ENCODE peak calls at places on chromosomes 4 and X, in ten cellular contexts. One of them, this sample, is unnamed.

GRCh38 chr4:39320381-39321115 is 45.6 kb downstream of the RFC1 start:
- DNase-seq in type B pancreatic cell: no peak
- DNase-seq in GM12865: no peak
- DNase-seq in fibroblast of pulmonary artery: peak; percentile 31
- DNase-seq in GM12864: no peak
- DNase-seq in cardiac fibroblast: peak; percentile 38
- DNase-seq in suprapubic skin: no peak
- DNase-seq in astrocyte of the spinal cord: peak; percentile 72
- DNase-seq in GM10248: no peak
- DNase-seq in IMR-90: peak; percentile 56
- DNase-seq in this sample: no peak

GRCh38 chr4:155954118-155954503 is 445 bp upstream of the CTSO start:
- DNase-seq in IMR-90: no peak
- DNase-seq in type B pancreatic cell: no peak
- DNase-seq in GM12865: no peak
- DNase-seq in suprapubic skin: no peak
- DNase-seq in cardiac fibroblast: no peak
- DNase-seq in astrocyte of the spinal cord: no peak
- DNase-seq in GM12864: no peak
- DNase-seq in fibroblast of pulmonary artery: no peak
- DNase-seq in GM10248: no peak
- DNase-seq in this sample: no peak

GRCh38 chr4:154416183-154416543 is 75.4 kb downstream of the DCHS2 start:
- DNase-seq in suprapubic skin: no peak
- DNase-seq in IMR-90: no peak
- DNase-seq in fibroblast of pulmonary artery: no peak
- DNase-seq in GM10248: peak; percentile 10
- DNase-seq in GM12864: no peak
- DNase-seq in astrocyte of the spinal cord: no peak
- DNase-seq in cardiac fibroblast: peak; percentile 1
- DNase-seq in type B pancreatic cell: no peak
- DNase-seq in GM12865: peak; percentile 21
- DNase-seq in this sample: peak; percentile 21

GRCh38 chr4:90951037-90951436 is 823.8 kb downstream of the CCSER1 start:
- DNase-seq in suprapubic skin: no peak
- DNase-seq in fibroblast of pulmonary artery: peak; percentile 80
- DNase-seq in astrocyte of the spinal cord: peak; percentile 90
- DNase-seq in GM12864: no peak
- DNase-seq in GM12865: no peak
- DNase-seq in cardiac fibroblast: peak; percentile 27
- DNase-seq in IMR-90: peak; percentile 61
- DNase-seq in GM10248: no peak
- DNase-seq in type B pancreatic cell: no peak
- DNase-seq in this sample: no peak

GRCh38 chrX:45591650-45592049 is 391.0 kb upstream of the DIPK2B start:
- DNase-seq in GM12864: no peak
- DNase-seq in fibroblast of pulmonary artery: no peak
- DNase-seq in astrocyte of the spinal cord: no peak
- DNase-seq in IMR-90: no peak
- DNase-seq in suprapubic skin: no peak
- DNase-seq in GM12865: no peak
- DNase-seq in type B pancreatic cell: no peak
- DNase-seq in GM10248: no peak
- DNase-seq in cardiac fibroblast: no peak
- DNase-seq in this sample: no peak

GRCh38 chr4:142984871-142985585 is 138.9 kb upstream of the INPP4B start:
- DNase-seq in GM12865: peak; percentile 10
- DNase-seq in fibroblast of pulmonary artery: peak; percentile 18
- DNase-seq in type B pancreatic cell: no peak
- DNase-seq in GM10248: no peak
- DNase-seq in astrocyte of the spinal cord: peak; percentile 15
- DNase-seq in suprapubic skin: no peak
- DNase-seq in IMR-90: peak; percentile 17
- DNase-seq in GM12864: no peak
- DNase-seq in cardiac fibroblast: peak; percentile 28
- DNase-seq in this sample: no peak

GRCh38 chrX:155577682-155578081 is 35.1 kb downstream of the TMLHE start:
- DNase-seq in IMR-90: no peak
- DNase-seq in fibroblast of pulmonary artery: no peak
- DNase-seq in GM12865: peak; percentile 0
- DNase-seq in cardiac fibroblast: no peak
- DNase-seq in GM12864: no peak
- DNase-seq in GM10248: peak; percentile 6
- DNase-seq in type B pancreatic cell: no peak
- DNase-seq in suprapubic skin: no peak
- DNase-seq in astrocyte of the spinal cord: no peak
- DNase-seq in this sample: no peak

GRCh38 chr4:19523964-19524363 is 727.7 kb upstream of the SLIT2 start:
- DNase-seq in IMR-90: no peak
- DNase-seq in cardiac fibroblast: no peak
- DNase-seq in astrocyte of the spinal cord: no peak
- DNase-seq in GM10248: no peak
- DNase-seq in GM12865: no peak
- DNase-seq in fibroblast of pulmonary artery: no peak
- DNase-seq in suprapubic skin: no peak
- DNase-seq in type B pancreatic cell: no peak
- DNase-seq in GM12864: no peak
- DNase-seq in this sample: no peak

GRCh38 chr4:146245246-146245645 is 30.9 kb downstream of the REELD1 start:
- DNase-seq in suprapubic skin: no peak
- DNase-seq in GM12864: no peak
- DNase-seq in IMR-90: peak; percentile 16
- DNase-seq in GM10248: no peak
- DNase-seq in fibroblast of pulmonary artery: no peak
- DNase-seq in GM12865: no peak
- DNase-seq in astrocyte of the spinal cord: no peak
- DNase-seq in cardiac fibroblast: no peak
- DNase-seq in type B pancreatic cell: no peak
- DNase-seq in this sample: no peak

GRCh38 chr4:109368661-109369060 is 65.0 kb upstream of the SEC24B start:
- DNase-seq in GM12864: no peak
- DNase-seq in IMR-90: no peak
- DNase-seq in cardiac fibroblast: no peak
- DNase-seq in astrocyte of the spinal cord: peak; percentile 12
- DNase-seq in GM12865: no peak
- DNase-seq in suprapubic skin: no peak
- DNase-seq in fibroblast of pulmonary artery: no peak
- DNase-seq in type B pancreatic cell: no peak
- DNase-seq in GM10248: no peak
- DNase-seq in this sample: no peak

DNA sequence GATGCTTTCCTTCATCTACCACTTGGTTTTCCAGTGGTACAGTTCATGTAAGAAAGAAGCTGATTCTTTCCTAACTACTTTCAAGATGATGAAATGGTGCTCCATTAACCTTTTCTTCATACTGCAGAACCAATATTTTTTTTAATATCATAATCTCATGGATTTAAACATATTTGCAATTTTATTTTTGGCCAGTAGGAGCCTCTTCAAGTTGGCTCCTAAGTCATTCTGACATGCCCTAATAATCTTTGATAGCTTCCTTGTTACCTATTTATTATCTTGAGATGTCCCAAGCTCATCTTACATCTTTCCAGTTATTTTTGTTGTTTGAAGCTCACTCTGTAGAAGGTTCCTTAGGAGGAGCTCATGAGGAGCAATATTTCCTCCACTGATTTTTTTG is 170.2 kb downstream of the APBB2 start:
- DNase-seq in IMR-90: no peak
- DNase-seq in GM12864: no peak
- DNase-seq in GM12865: no peak
- DNase-seq in type B pancreatic cell: no peak
- DNase-seq in astrocyte of the spinal cord: no peak
- DNase-seq in cardiac fibroblast: no peak
- DNase-seq in GM10248: no peak
- DNase-seq in fibroblast of pulmonary artery: no peak
- DNase-seq in suprapubic skin: no peak
- DNase-seq in this sample: no peak
- TF ChIP-seq CTCF in IMR-90: no peak
- TF ChIP-seq CTCF in GM12864: peak; percentile 11
- TF ChIP-seq CTCF in GM12865: no peak
- TF ChIP-seq CTCF in type B pancreatic cell: peak; percentile 46
- TF ChIP-seq CTCF in astrocyte of the spinal cord: no peak
- TF ChIP-seq CTCF in cardiac fibroblast: no peak
- TF ChIP-seq CTCF in GM10248: no peak
- TF ChIP-seq CTCF in fibroblast of pulmonary artery: no peak
- TF ChIP-seq CTCF in suprapubic skin: no peak
- TF ChIP-seq CTCF in this sample: peak; percentile 12

GRCh38 chrX:140123446-140123845 is 158.1 kb upstream of the CXorf66 start:
- DNase-seq in type B pancreatic cell: no peak
- DNase-seq in GM12864: no peak
- DNase-seq in astrocyte of the spinal cord: peak; percentile 5
- DNase-seq in fibroblast of pulmonary artery: peak; percentile 0
- DNase-seq in cardiac fibroblast: no peak
- DNase-seq in GM10248: no peak
- DNase-seq in IMR-90: no peak
- DNase-seq in suprapubic skin: no peak
- DNase-seq in GM12865: no peak
- DNase-seq in this sample: no peak
- TF ChIP-seq CTCF in type B pancreatic cell: peak; percentile 63
- TF ChIP-seq CTCF in GM12864: peak; percentile 11
- TF ChIP-seq CTCF in astrocyte of the spinal cord: peak; percentile 46
- TF ChIP-seq CTCF in fibroblast of pulmonary artery: peak; percentile 33
- TF ChIP-seq CTCF in cardiac fibroblast: no peak
- TF ChIP-seq CTCF in GM10248: peak; percentile 7
- TF ChIP-seq CTCF in IMR-90: peak; percentile 23
- TF ChIP-seq CTCF in suprapubic skin: no peak
- TF ChIP-seq CTCF in GM12865: peak; percentile 9
- TF ChIP-seq CTCF in this sample: no peak

GRCh38 chrX:42818151-42818921 is 40.4 kb upstream of the PPP1R2C start:
- DNase-seq in astrocyte of the spinal cord: no peak
- DNase-seq in fibroblast of pulmonary artery: no peak
- DNase-seq in suprapubic skin: no peak
- DNase-seq in IMR-90: no peak
- DNase-seq in cardiac fibroblast: no peak
- DNase-seq in GM12865: no peak
- DNase-seq in GM12864: no peak
- DNase-seq in type B pancreatic cell: no peak
- DNase-seq in GM10248: no peak
- DNase-seq in this sample: no peak
- TF ChIP-seq CTCF in astrocyte of the spinal cord: no peak
- TF ChIP-seq CTCF in fibroblast of pulmonary artery: no peak
- TF ChIP-seq CTCF in suprapubic skin: no peak
- TF ChIP-seq CTCF in IMR-90: no peak
- TF ChIP-seq CTCF in cardiac fibroblast: no peak
- TF ChIP-seq CTCF in GM12865: no peak
- TF ChIP-seq CTCF in GM12864: no peak
- TF ChIP-seq CTCF in type B pancreatic cell: no peak
- TF ChIP-seq CTCF in GM10248: no peak
- TF ChIP-seq CTCF in this sample: no peak

GRCh38 chr4:6672131-6672530 is 21.5 kb upstream of the S100P start:
- DNase-seq in astrocyte of the spinal cord: no peak
- DNase-seq in fibroblast of pulmonary artery: no peak
- DNase-seq in GM12864: no peak
- DNase-seq in GM10248: no peak
- DNase-seq in cardiac fibroblast: no peak
- DNase-seq in GM12865: no peak
- DNase-seq in suprapubic skin: peak; percentile 51
- DNase-seq in IMR-90: no peak
- DNase-seq in type B pancreatic cell: no peak
- DNase-seq in this sample: no peak

GRCh38 chr4:6671648-6672047 is 22.0 kb upstream of the S100P start:
- DNase-seq in type B pancreatic cell: no peak
- DNase-seq in IMR-90: no peak
- DNase-seq in astrocyte of the spinal cord: no peak
- DNase-seq in GM10248: no peak
- DNase-seq in GM12864: no peak
- DNase-seq in suprapubic skin: no peak
- DNase-seq in cardiac fibroblast: no peak
- DNase-seq in GM12865: no peak
- DNase-seq in fibroblast of pulmonary artery: no peak
- DNase-seq in this sample: no peak

GRCh38 chr4:6676722-6677558 is 16.7 kb upstream of the S100P start:
- DNase-seq in type B pancreatic cell: no peak
- DNase-seq in fibroblast of pulmonary artery: no peak
- DNase-seq in astrocyte of the spinal cord: no peak
- DNase-seq in cardiac fibroblast: no peak
- DNase-seq in suprapubic skin: no peak
- DNase-seq in IMR-90: no peak
- DNase-seq in GM12864: no peak
- DNase-seq in GM10248: no peak
- DNase-seq in GM12865: no peak
- DNase-seq in this sample: no peak

GRCh38 chr4:6673660-6674499 is 19.8 kb upstream of the S100P start:
- DNase-seq in astrocyte of the spinal cord: peak; percentile 94
- DNase-seq in cardiac fibroblast: peak; percentile 97
- DNase-seq in GM12865: peak; percentile 98
- DNase-seq in GM10248: peak; percentile 97
- DNase-seq in GM12864: peak; percentile 77
- DNase-seq in IMR-90: peak; percentile 96
- DNase-seq in type B pancreatic cell: peak; percentile 96
- DNase-seq in fibroblast of pulmonary artery: peak; percentile 96
- DNase-seq in suprapubic skin: peak; percentile 97
- DNase-seq in this sample: peak; percentile 94

GRCh38 chr4:6674500-6675149 is 19.1 kb upstream of the S100P start:
- DNase-seq in GM12865: peak; percentile 84
- DNase-seq in GM10248: peak; percentile 68
- DNase-seq in cardiac fibroblast: peak; percentile 34
- DNase-seq in type B pancreatic cell: no peak
- DNase-seq in GM12864: peak; percentile 57
- DNase-seq in suprapubic skin: no peak
- DNase-seq in fibroblast of pulmonary artery: peak; percentile 41
- DNase-seq in astrocyte of the spinal cord: peak; percentile 29
- DNase-seq in IMR-90: peak; percentile 41
- DNase-seq in this sample: no peak
- TF ChIP-seq CTCF in GM12865: peak; percentile 63
- TF ChIP-seq CTCF in GM10248: peak; percentile 47
- TF ChIP-seq CTCF in cardiac fibroblast: peak; percentile 18
- TF ChIP-seq CTCF in type B pancreatic cell: peak; percentile 59
- TF ChIP-seq CTCF in GM12864: peak; percentile 72
- TF ChIP-seq CTCF in suprapubic skin: peak; percentile 30
- TF ChIP-seq CTCF in fibroblast of pulmonary artery: peak; percentile 34
- TF ChIP-seq CTCF in astrocyte of the spinal cord: peak; percentile 39
- TF ChIP-seq CTCF in IMR-90: peak; percentile 36
- TF ChIP-seq CTCF in this sample: no peak

This sample was measured in heart left ventricle.